ENCODE peak calls at places on chromosomes 16 and 17, in ten cellular contexts. I, W, B, X, S, D, Q, R, M and H are unnamed samples.

GRCh38 chr17:68184816-68185436 is 62.9 kb upstream of the AMZ2 start:
- DNase-seq in I (no peak), W (no peak), D (peak; percentile 65), M (no peak), B (no peak), R (no peak), X (no peak), S (peak; percentile 45), Q (no peak), H (no peak)

GRCh38 chr17:38709104-38709820 is 4.2 kb downstream of the MLLT6 start:
- DNase-seq in X (no peak), B (no peak), D (no peak), M (no peak), S (no peak), R (no peak), W (no peak), I (no peak), Q (no peak), H (no peak)

GRCh38 chr16:86375841-86376240 is 134.5 kb upstream of the FOXF1 start:
- DNase-seq in W (no peak), I (no peak), S (no peak), R (no peak), D (no peak), Q (no peak), M (no peak), B (no peak), X (no peak), H (no peak)

GRCh38 chr16:65061935-65062334 is 59.9 kb downstream of the CDH11 start:
- DNase-seq in W (no peak), R (no peak), S (no peak), I (no peak), X (no peak), D (no peak), M (no peak), Q (no peak), B (no peak), H (no peak)

GRCh38 chr17:11909348-11909747 is 87.9 kb downstream of the ZNF18 start:
- DNase-seq in S (no peak), R (no peak), X (no peak), B (no peak), W (no peak), Q (peak; percentile 75), M (no peak), I (peak; percentile 65), D (no peak), H (no peak)

GRCh38 chr17:39701012-39701783 is 1.3 kb downstream of the ERBB2 start:
- DNase-seq in X (no peak), I (peak; percentile 56), M (no peak), W (no peak), R (peak; percentile 45), S (no peak), B (no peak), D (no peak), Q (peak; percentile 38), H (no peak)

GRCh38 chr17:70478883-70479282 is 309.6 kb downstream of the KCNJ2 start:
- DNase-seq in S (no peak), W (no peak), X (no peak), D (no peak), I (no peak), M (no peak), Q (no peak), B (no peak), R (no peak), H (no peak)

GRCh38 chr16:13108126-13108525 is 206.7 kb downstream of the SHISA9 start:
- DNase-seq in Q (peak; percentile 61), R (no peak), D (no peak), B (no peak), M (no peak), X (no peak), W (no peak), S (no peak), I (no peak), H (no peak)

GRCh38 chr16:15694499-15694898 is 44.5 kb downstream of the NDE1 start:
- DNase-seq in D (no peak), W (no peak), I (no peak), Q (no peak), S (no peak), M (no peak), B (no peak), X (no peak), R (no peak), H (no peak)

GRCh38 chr16:15691046-15691445 is 41.0 kb downstream of the NDE1 start:
- DNase-seq in D (no peak), R (no peak), X (no peak), W (no peak), I (no peak), M (no peak), Q (no peak), B (no peak), S (no peak), H (no peak)

GRCh38 chr16:15686287-15686686 is 36.2 kb downstream of the NDE1 start:
- DNase-seq in D (no peak), X (no peak), Q (no peak), R (no peak), I (no peak), B (no peak), W (no peak), S (no peak), M (no peak), H (no peak)

GRCh38 chr16:15690296-15690695 is 40.3 kb downstream of the NDE1 start:
- DNase-seq in S (no peak), I (no peak), M (no peak), B (no peak), Q (no peak), X (no peak), D (no peak), R (no peak), W (no peak), H (no peak)

GRCh38 chr16:15689290-15689689 is 39.2 kb downstream of the NDE1 start:
- DNase-seq in B (no peak), W (no peak), M (no peak), S (no peak), Q (no peak), X (no peak), R (no peak), I (no peak), D (no peak), H (no peak)
- H3K36me3 ChIP-seq in B (no peaks in the 10 kb centered on the region), W (no peaks in the 10 kb centered on the region), M (peaks cover 30% of the 10 kb centered on the region), S (no peaks in the 10 kb centered on the region), Q (no peaks in the 10 kb centered on the region), X (peaks cover 19% of the 10 kb centered on the region), R (peaks cover 3% of the 10 kb centered on the region), I (peaks cover 3% of the 10 kb centered on the region), D (peaks cover 98% of the 10 kb centered on the region), H (peaks cover 41% of the 10 kb centered on the region)

GRCh38 chr17:49990921-49991320 is 4.1 kb downstream of the DLX3 start:
- DNase-seq in X (no peak), D (no peak), M (no peak), W (no peak), Q (no peak), R (no peak), S (no peak), B (no peak), I (no peak), H (no peak)

GRCh38 chr17:49993423-49994037 is 1.5 kb downstream of the DLX3 start:
- DNase-seq in I (peak; percentile 88), Q (peak; percentile 71), W (no peak), R (no peak), M (no peak), X (peak; percentile 66), S (peak; percentile 21), D (no peak), B (no peak), H (no peak)

GRCh38 chr17:49992933-49993422 is 2.0 kb downstream of the DLX3 start:
- DNase-seq in D (no peak), R (no peak), X (no peak), M (no peak), W (no peak), Q (no peak), I (no peak), B (no peak), S (no peak), H (no peak)

GRCh38 chr17:49991409-49991808 is 3.6 kb downstream of the DLX3 start:
- DNase-seq in B (no peak), R (no peak), S (no peak), Q (no peak), W (no peak), D (no peak), I (no peak), M (no peak), X (no peak), H (no peak)

DNA sequence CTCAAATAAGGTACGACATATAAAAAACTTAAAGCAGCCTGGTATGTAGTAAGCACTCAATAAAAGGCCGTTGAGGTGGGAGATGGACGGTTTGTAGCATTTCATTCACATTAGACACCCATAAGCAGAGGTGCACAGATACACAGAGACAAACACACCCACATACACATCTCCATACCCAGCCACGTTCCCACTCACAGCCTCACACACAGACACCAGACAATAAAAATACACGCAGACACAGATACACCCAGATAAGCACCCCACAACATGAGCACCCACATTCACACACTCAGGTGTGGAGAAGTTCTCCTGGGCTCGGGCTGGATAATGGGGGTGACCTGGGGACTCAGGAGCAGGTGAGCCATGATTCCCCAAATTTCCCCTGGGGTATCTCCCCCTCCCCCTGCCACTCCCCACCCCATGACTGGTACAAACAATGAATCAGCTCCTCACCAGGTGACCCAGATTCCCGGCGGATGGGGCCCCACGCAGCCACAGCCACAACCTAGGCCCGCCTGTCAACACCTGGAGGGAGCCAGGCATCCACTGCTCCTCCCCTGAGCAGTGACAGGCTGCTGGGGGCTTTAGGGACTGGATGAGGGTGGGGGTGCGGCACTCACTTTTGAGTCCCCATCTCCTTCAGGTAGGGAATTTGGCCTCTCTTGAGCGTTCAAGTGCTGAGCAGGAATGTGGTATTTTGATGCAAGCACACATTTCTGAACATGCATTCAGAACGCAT is 2.7 kb downstream of the DLX3 start:
- DNase-seq in Q (no peak), S (no peak), R (no peak), I (peak; percentile 37), D (no peak), B (no peak), M (no peak), X (no peak), W (no peak), H (no peak)
- H3K4me3 ChIP-seq in Q (no peak overlapping the region), S (no peak overlapping the region), R (no peak overlapping the region), I (peak overlapping the region; percentile 66), D (no peak overlapping the region), B (no peak overlapping the region), M (peak overlapping the region; percentile 53), X (no peak overlapping the region), W (no peak overlapping the region), H (no peak overlapping the region)

GRCh38 chr17:42577140-42577531 is 393 bp downstream of the PSMC3IP start:
- DNase-seq in X (no peak), Q (no peak), I (peak; percentile 44), R (no peak), S (no peak), W (no peak), M (peak; percentile 26), B (no peak), D (peak; percentile 39), H (no peak)

GRCh38 chr17:42581744-42582270 is 4.3 kb upstream of the PSMC3IP start:
- DNase-seq in R (no peak), M (no peak), I (no peak), W (no peak), B (no peak), D (no peak), S (no peak), X (no peak), Q (no peak), H (no peak)

GRCh38 chr17:42578282-42578869 is 847 bp upstream of the PSMC3IP start:
- DNase-seq in Q (peak; percentile 95), M (peak; percentile 79), W (peak; percentile 69), B (peak; percentile 73), S (peak; percentile 87), D (peak; percentile 93), R (peak; percentile 81), I (peak; percentile 96), X (peak; percentile 82), H (peak; percentile 79)

GRCh38 chr17:42577532-42578281 is at the start of gene PSMC3IP:
- DNase-seq in X (peak; percentile 95), B (peak; percentile 95), I (peak; percentile 99), D (peak; percentile 95), Q (peak; percentile 97), S (peak; percentile 92), W (peak; percentile 93), R (peak; percentile 96), M (peak; percentile 88), H (peak; percentile 94)

DNA sequence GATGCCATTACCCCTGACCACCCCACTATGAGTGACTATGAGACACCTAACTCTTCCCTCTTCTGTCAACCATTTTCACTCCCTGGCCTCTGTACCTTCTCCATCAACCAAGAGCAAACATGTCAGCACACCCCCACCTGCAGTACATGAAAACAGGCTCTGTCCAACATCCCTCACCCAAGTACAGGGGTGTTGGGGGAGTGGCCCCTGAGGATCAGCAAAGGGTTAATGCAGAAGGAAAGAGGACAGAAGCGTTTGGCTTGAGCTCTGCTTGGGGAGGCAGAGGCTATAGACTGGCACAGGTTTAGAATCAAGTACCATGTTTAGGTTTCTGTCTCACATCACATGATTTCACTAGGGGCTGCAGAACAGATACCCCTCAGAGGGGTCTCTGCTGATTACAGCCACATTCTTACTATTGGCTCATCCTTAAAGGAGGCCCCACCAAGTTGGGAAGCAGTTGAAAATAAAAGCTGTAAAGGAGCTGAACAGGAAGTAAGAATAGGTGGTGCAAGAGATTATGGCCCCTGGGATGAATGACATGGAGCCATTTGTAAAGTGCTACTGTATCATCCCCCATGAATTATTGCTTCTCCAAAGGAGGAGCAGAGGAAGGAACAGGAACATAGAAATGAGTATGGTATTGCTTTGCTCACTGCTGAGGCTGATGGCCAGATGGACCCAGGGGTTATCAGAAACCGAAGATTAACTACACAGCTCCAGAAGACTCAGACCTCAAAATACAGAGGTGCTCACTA is 2.4 kb upstream of the PSMC3IP start:
- DNase-seq in S (no peak), W (no peak), X (no peak), R (no peak), D (no peak), B (peak; percentile 11), I (no peak), M (no peak), Q (no peak), H (no peak)
- H3K36me3 ChIP-seq in S (no peaks in the 10 kb centered on the region), W (no peaks in the 10 kb centered on the region), X (peaks cover 30% of the 10 kb centered on the region), R (peaks cover 28% of the 10 kb centered on the region), D (peaks cover 79% of the 10 kb centered on the region), B (no peaks in the 10 kb centered on the region), I (peaks cover 16% of the 10 kb centered on the region), M (peaks cover 24% of the 10 kb centered on the region), Q (peaks cover 2% of the 10 kb centered on the region), H (peaks cover 34% of the 10 kb centered on the region)

DNA sequence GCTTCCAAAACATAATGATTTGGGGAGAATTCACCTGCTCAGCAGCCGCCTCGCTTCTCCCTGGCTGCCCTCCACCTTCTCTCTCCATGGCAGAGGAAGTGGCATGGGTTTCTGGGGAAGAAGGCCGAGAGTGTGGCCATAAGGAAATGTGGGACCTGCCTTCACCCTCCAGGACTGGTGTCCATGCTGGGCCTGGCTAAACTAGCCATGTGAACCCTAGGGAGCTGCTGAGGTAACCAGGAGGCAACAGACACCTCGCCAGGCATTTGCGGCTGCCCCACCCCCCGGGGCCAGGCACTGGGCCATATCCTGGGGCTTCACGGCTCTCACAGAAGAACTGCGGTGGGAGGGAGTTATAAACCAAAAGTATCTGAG is 9.9 kb upstream of the CMTM4 start:
- DNase-seq in I (no peak), X (no peak), W (no peak), Q (no peak), S (no peak), B (no peak), D (no peak), R (no peak), M (no peak), H (no peak)
- H3K4me3 ChIP-seq in I (no peak overlapping the region), X (no peak overlapping the region), W (no peak overlapping the region), Q (no peak overlapping the region), S (no peak overlapping the region), B (no peak overlapping the region), D (no peak overlapping the region), R (no peak overlapping the region), M (no peak overlapping the region), H (no peak overlapping the region)